ENCODE peak calls at places on chromosomes 12 and 14, in nine cellular contexts. L is fibroblast of lung; V is SK-N-SH; X is CD4-positive, CD25-positive, alpha-beta regulatory T cell; R is ovary; S is right atrium auricular region; Y is PC-3; B is A549; J is tibial nerve. F is an unnamed sample.

GRCh38 chr14:67940894-67941455 is 121.4 kb downstream of the RAD51B start:
- DNase-seq in V (no peak), B (peak; percentile 19), R (no peak), X (no peak), S (no peak), L (peak; percentile 92), Y (peak; percentile 27), J (no peak), F (no peak)

GRCh38 chr12:3882896-3883564 is 9.8 kb upstream of the PARP11 start:
- DNase-seq in S (no peak), V (no peak), L (peak; percentile 7), Y (peak; percentile 9), B (peak; percentile 34), J (no peak), X (no peak), R (no peak), F (no peak)

GRCh38 chr12:105741786-105742566 is 396.8 kb downstream of the NUAK1 start:
- DNase-seq in B (no peak), Y (peak; percentile 64), V (no peak), S (no peak), J (no peak), X (no peak), L (peak; percentile 93), R (no peak), F (peak; percentile 16)

GRCh38 chr14:96639550-96639949 is 137.4 kb downstream of the PAPOLA start:
- DNase-seq in R (no peak), Y (no peak), L (no peak), X (no peak), J (no peak), V (no peak), B (no peak), S (peak; percentile 44), F (no peak)

GRCh38 chr12:66503746-66504145 is 175.1 kb downstream of the GRIP1 start:
- DNase-seq in V (no peak), J (no peak), L (no peak), B (no peak), R (no peak), S (no peak), Y (no peak), X (no peak), F (no peak)

GRCh38 chr14:98705826-98706225 is 566.2 kb downstream of the BCL11B start:
- DNase-seq in Y (no peak), L (no peak), B (no peak), V (no peak), S (no peak), J (no peak), X (no peak), R (no peak), F (no peak)

GRCh38 chr12:105343836-105344235 is 13.3 kb downstream of the C12orf75 start:
- DNase-seq in L (no peak), B (no peak), Y (no peak), V (no peak), R (no peak), X (no peak), S (no peak), J (no peak), F (no peak)

GRCh38 chr14:61710853-61711817 is 15.8 kb downstream of the HIF1A start:
- DNase-seq in Y (peak; percentile 82), X (no peak), J (no peak), L (no peak), V (no peak), R (no peak), B (no peak), S (no peak), F (no peak)

GRCh38 chr12:12786371-12786715 is 884 bp downstream of the APOLD1 start:
- DNase-seq in X (no peak), V (no peak), R (no peak), S (no peak), Y (no peak), J (no peak), L (no peak), B (no peak), F (no peak)

GRCh38 chr14:106530423-106531107 is 1004.2 kb downstream of the TMEM121 start:
- DNase-seq in L (no peak), B (peak; percentile 42), V (no peak), J (no peak), X (no peak), R (no peak), S (no peak), Y (no peak), F (no peak)

GRCh38 chr14:106378191-106378590 is 851.8 kb downstream of the TMEM121 start:
- DNase-seq in S (no peak), J (no peak), V (peak; percentile 16), B (no peak), Y (no peak), X (peak; percentile 9), L (no peak), R (no peak), F (no peak)

GRCh38 chr14:21241218-21241819 is 27.9 kb downstream of the HNRNPC start:
- DNase-seq in X (no peak), B (peak; percentile 25), J (no peak), Y (peak; percentile 56), V (no peak), S (no peak), L (no peak), R (no peak), F (no peak)

GRCh38 chr14:30550335-30550734 is 8.6 kb upstream of the G2E3 start:
- DNase-seq in L (peak; percentile 83), S (no peak), J (no peak), R (no peak), Y (peak; percentile 90), X (no peak), B (no peak), V (no peak), F (no peak)

GRCh38 chr14:29310210-29310609 is 543.6 kb downstream of the FOXG1 start:
- DNase-seq in Y (no peak), S (no peak), B (no peak), V (no peak), L (no peak), J (no peak), X (no peak), R (no peak), F (no peak)

GRCh38 chr14:87896393-87897380 is 96.3 kb downstream of the GALC start:
- DNase-seq in X (no peak), R (no peak), B (peak; percentile 54), J (no peak), Y (peak; percentile 65), L (peak; percentile 60), S (no peak), V (peak; percentile 35), F (no peak)

GRCh38 chr12:11650697-11651281 is 1.3 kb downstream of the ETV6 start:
- DNase-seq in L (peak; percentile 42), X (no peak), S (no peak), Y (peak; percentile 38), V (peak; percentile 37), R (no peak), J (no peak), B (no peak), F (no peak)

GRCh38 chr14:68625366-68626090 is 167.3 kb downstream of the ZFP36L1 start:
- DNase-seq in L (no peak), V (no peak), J (no peak), Y (no peak), X (no peak), S (no peak), R (no peak), B (no peak), F (no peak)

DNA sequence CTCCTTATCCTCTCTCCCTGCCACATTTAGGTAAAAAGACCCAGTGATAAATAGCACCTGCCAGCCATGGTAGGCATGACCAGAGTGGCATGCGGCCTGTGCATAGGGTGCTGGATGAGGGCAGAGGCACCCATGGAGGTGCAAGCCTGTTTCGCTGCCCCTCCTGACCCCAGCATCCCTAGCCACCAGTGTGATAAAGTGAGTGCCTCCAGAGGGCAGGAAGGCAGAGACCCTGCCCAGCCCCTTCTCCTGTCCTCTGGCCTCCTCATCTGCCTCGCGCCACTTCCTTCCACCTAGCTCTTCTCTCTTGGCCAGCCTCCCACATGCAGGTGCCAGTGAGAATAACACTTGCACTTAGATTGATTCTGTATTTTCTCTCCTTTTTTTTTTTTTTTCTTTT is 108.3 kb upstream of the FUT8 start:
- DNase-seq in S (no peak), Y (no peak), X (no peak), V (no peak), B (no peak), J (no peak), L (no peak), R (no peak), F (no peak)
- H3K4me3 ChIP-seq in S (no peak overlapping the region), Y (no peak overlapping the region), X (no peak overlapping the region), V (no peak overlapping the region), B (no peak overlapping the region), J (no peak overlapping the region), L (no peak overlapping the region), R (no peak overlapping the region), F (no peak overlapping the region)

DNA sequence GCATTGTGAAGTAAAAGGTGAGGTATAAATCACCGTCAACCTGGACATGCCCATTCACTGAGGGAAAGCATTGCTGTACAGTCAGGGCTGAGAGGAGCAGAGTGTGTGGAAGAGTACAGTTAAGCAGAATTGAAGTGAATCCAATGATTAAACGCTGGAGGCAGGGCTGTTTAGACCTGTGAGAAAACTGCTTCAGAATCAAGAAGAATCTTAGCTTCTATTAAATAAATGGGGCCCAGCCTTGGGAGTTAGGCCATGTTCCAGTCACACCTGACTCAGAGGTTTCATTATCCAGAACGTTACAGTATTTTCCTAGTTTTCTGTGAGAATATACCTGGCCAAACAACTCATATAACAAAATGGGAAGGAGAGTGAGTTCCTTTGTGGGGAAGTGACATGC is 86.9 kb downstream of the ATP23 start:
- DNase-seq in X (no peak), B (no peak), S (no peak), L (no peak), J (no peak), R (no peak), V (no peak), Y (peak; percentile 32), F (no peak)
- H3K27ac ChIP-seq in X (no peak overlapping the region), B (no peak overlapping the region), S (no peak overlapping the region), L (no peak overlapping the region), J (no peak overlapping the region), R (no peak overlapping the region), V (no peak overlapping the region), Y (no peak overlapping the region), F (no peak overlapping the region)

GRCh38 chr14:25667387-25667786 is 617.4 kb upstream of the STXBP6 start:
- DNase-seq in S (no peak), L (no peak), B (no peak), V (no peak), R (no peak), X (no peak), J (no peak), Y (no peak), F (no peak)
- H3K4me3 ChIP-seq in S (no peak overlapping the region), L (no peak overlapping the region), B (no peak overlapping the region), V (no peak overlapping the region), R (no peak overlapping the region), X (no peak overlapping the region), J (no peak overlapping the region), Y (no peak overlapping the region), F (no peak overlapping the region)

GRCh38 chr12:126055521-126055920 is 990.3 kb downstream of the AACS start:
- DNase-seq in X (no peak), J (no peak), Y (peak; percentile 57), B (no peak), L (peak; percentile 98), S (no peak), V (no peak), R (no peak), F (no peak)

DNA sequence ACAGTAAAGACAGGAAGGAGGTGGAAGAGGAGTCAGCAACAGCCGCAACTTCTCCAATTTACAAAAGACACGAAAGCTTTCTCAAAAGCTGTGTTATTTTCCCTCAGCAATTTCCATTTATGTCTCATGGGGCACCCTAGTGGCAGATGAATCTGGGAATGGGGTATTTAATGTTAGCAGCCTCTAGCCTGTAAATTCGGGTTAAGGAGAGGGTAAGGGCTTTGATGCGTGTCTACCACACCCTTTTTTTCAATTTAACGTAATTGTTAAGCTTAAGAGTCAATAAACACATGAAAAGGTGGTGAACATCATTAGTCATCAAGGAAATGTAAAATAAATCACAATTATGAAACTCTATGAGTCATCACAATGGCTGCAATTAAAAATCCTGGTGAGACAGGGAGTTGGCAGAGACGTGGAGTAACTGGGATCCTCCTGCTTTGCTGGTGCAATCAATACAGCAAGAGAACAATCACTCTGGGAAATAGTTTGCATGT is 986.4 kb downstream of the AACS start:
- DNase-seq in J (no peak), R (no peak), B (peak; percentile 17), Y (peak; percentile 74), S (no peak), X (no peak), V (no peak), L (peak; percentile 96), F (no peak)
- H3K27ac ChIP-seq in J (no peak overlapping the region), R (no peak overlapping the region), B (no peak overlapping the region), Y (peak overlapping the region; percentile 63), S (no peak overlapping the region), X (no peak overlapping the region), V (no peak overlapping the region), L (no peak overlapping the region), F (no peak overlapping the region)